ENCODE peak calls at places on chromosome 15, in five cellular contexts. One of them, this sample, is unnamed.

GRCh38 chr15:90710436-90710835 is 6.7 kb upstream of the BLM start:
- DNase-seq in skeletal muscle cell: no peak
- DNase-seq in frontal cortex: no peak
- DNase-seq in psoas muscle: no peak
- DNase-seq in activated CD8-positive, alpha-beta memory T cell treated with anti-CD3 and anti-CD28 coated beads for 48 hours: no peak
- DNase-seq in this sample: no peak

GRCh38 chr15:31013863-31014607 is 22.6 kb upstream of the MTMR10 start:
- DNase-seq in skeletal muscle cell: no peak
- DNase-seq in frontal cortex: no peak
- DNase-seq in psoas muscle: no peak
- DNase-seq in activated CD8-positive, alpha-beta memory T cell treated with anti-CD3 and anti-CD28 coated beads for 48 hours: no peak
- DNase-seq in this sample: no peak

GRCh38 chr15:39074341-39074740 is 506.5 kb upstream of the THBS1 start:
- DNase-seq in skeletal muscle cell: no peak
- DNase-seq in frontal cortex: no peak
- DNase-seq in psoas muscle: no peak
- DNase-seq in activated CD8-positive, alpha-beta memory T cell treated with anti-CD3 and anti-CD28 coated beads for 48 hours: no peak
- DNase-seq in this sample: no peak

GRCh38 chr15:52645916-52646315 is 33.3 kb downstream of the ATOSA start:
- DNase-seq in skeletal muscle cell: no peak
- DNase-seq in frontal cortex: no peak
- DNase-seq in psoas muscle: no peak
- DNase-seq in activated CD8-positive, alpha-beta memory T cell treated with anti-CD3 and anti-CD28 coated beads for 48 hours: no peak
- DNase-seq in this sample: no peak

GRCh38 chr15:57867970-57868791 is 161.7 kb downstream of the POLR2M start:
- DNase-seq in skeletal muscle cell: no peak
- DNase-seq in frontal cortex: no peak
- DNase-seq in psoas muscle: no peak
- DNase-seq in activated CD8-positive, alpha-beta memory T cell treated with anti-CD3 and anti-CD28 coated beads for 48 hours: no peak
- DNase-seq in this sample: no peak

GRCh38 chr15:70109522-70109921 is 11.8 kb upstream of the TLE3 start:
- DNase-seq in skeletal muscle cell: no peak
- DNase-seq in frontal cortex: no peak
- DNase-seq in psoas muscle: no peak
- DNase-seq in activated CD8-positive, alpha-beta memory T cell treated with anti-CD3 and anti-CD28 coated beads for 48 hours: no peak
- DNase-seq in this sample: no peak

GRCh38 chr15:96327155-96327741 is 3.3 kb upstream of the NR2F2 start:
- DNase-seq in skeletal muscle cell: peak
- DNase-seq in frontal cortex: peak
- DNase-seq in psoas muscle: no peak
- DNase-seq in activated CD8-positive, alpha-beta memory T cell treated with anti-CD3 and anti-CD28 coated beads for 48 hours: no peak
- DNase-seq in this sample: peak

GRCh38 chr15:57356636-57357035 is 19.7 kb upstream of the CGNL1 start:
- DNase-seq in skeletal muscle cell: no peak
- DNase-seq in frontal cortex: no peak
- DNase-seq in psoas muscle: no peak
- DNase-seq in activated CD8-positive, alpha-beta memory T cell treated with anti-CD3 and anti-CD28 coated beads for 48 hours: no peak
- DNase-seq in this sample: peak